ENCODE peak calls at places on chromosomes 13 and 19, in ten cellular contexts. One of them, this sample, is unnamed.

GRCh38 chr19:55255618-55256423 is 3.0 kb downstream of the PPP6R1 start:
- DNase-seq in stomach: peak
- DNase-seq in tibial nerve: no peak
- DNase-seq in K562: peak
- DNase-seq in ovary: no peak
- DNase-seq in H1: no peak
- DNase-seq in A549: peak
- DNase-seq in HepG2: peak
- DNase-seq in transverse colon: peak
- DNase-seq in upper lobe of left lung: no peak
- DNase-seq in this sample: peak

GRCh38 chr13:72651196-72651595 is 76.2 kb downstream of the MZT1 start:
- DNase-seq in ovary: no peak
- DNase-seq in A549: no peak
- DNase-seq in HepG2: peak
- DNase-seq in K562: no peak
- DNase-seq in tibial nerve: no peak
- DNase-seq in upper lobe of left lung: no peak
- DNase-seq in stomach: no peak
- DNase-seq in transverse colon: no peak
- DNase-seq in H1: no peak
- DNase-seq in this sample: no peak

GRCh38 chr19:6610934-6611370 is 20.0 kb upstream of the CD70 start:
- DNase-seq in ovary: no peak
- DNase-seq in upper lobe of left lung: no peak
- DNase-seq in A549: peak
- DNase-seq in K562: no peak
- DNase-seq in tibial nerve: no peak
- DNase-seq in stomach: no peak
- DNase-seq in H1: no peak
- DNase-seq in HepG2: no peak
- DNase-seq in transverse colon: no peak
- DNase-seq in this sample: no peak

GRCh38 chr19:8004723-8005513 is 523 bp downstream of the ELAVL1 start:
- DNase-seq in HepG2: no peak
- DNase-seq in ovary: no peak
- DNase-seq in tibial nerve: no peak
- DNase-seq in stomach: no peak
- DNase-seq in transverse colon: no peak
- DNase-seq in upper lobe of left lung: peak
- DNase-seq in A549: no peak
- DNase-seq in K562: peak
- DNase-seq in H1: no peak
- DNase-seq in this sample: no peak

GRCh38 chr19:55372316-55373081 is 2.2 kb upstream of the IL11 start:
- DNase-seq in stomach: no peak
- DNase-seq in A549: peak
- DNase-seq in K562: no peak
- DNase-seq in H1: no peak
- DNase-seq in tibial nerve: no peak
- DNase-seq in transverse colon: no peak
- DNase-seq in ovary: no peak
- DNase-seq in HepG2: peak
- DNase-seq in upper lobe of left lung: no peak
- DNase-seq in this sample: no peak

GRCh38 chr13:47672245-47672975 is 328.7 kb downstream of the SUCLA2 start:
- DNase-seq in tibial nerve: no peak
- DNase-seq in ovary: no peak
- DNase-seq in HepG2: no peak
- DNase-seq in stomach: no peak
- DNase-seq in transverse colon: no peak
- DNase-seq in A549: no peak
- DNase-seq in upper lobe of left lung: no peak
- DNase-seq in K562: no peak
- DNase-seq in H1: no peak
- DNase-seq in this sample: no peak

GRCh38 chr13:29583073-29583785 is 12.3 kb downstream of the SLC7A1 start:
- DNase-seq in tibial nerve: no peak
- DNase-seq in upper lobe of left lung: no peak
- DNase-seq in H1: no peak
- DNase-seq in HepG2: no peak
- DNase-seq in K562: peak
- DNase-seq in stomach: no peak
- DNase-seq in A549: peak
- DNase-seq in transverse colon: no peak
- DNase-seq in ovary: no peak
- DNase-seq in this sample: no peak

GRCh38 chr19:28019371-28019770 is 1193.6 kb downstream of the UQCRFS1 start:
- DNase-seq in ovary: no peak
- DNase-seq in transverse colon: no peak
- DNase-seq in stomach: no peak
- DNase-seq in tibial nerve: no peak
- DNase-seq in K562: no peak
- DNase-seq in HepG2: no peak
- DNase-seq in upper lobe of left lung: no peak
- DNase-seq in H1: no peak
- DNase-seq in A549: no peak
- DNase-seq in this sample: no peak

GRCh38 chr13:27270594-27271520 is at the start of gene RASL11A:
- DNase-seq in upper lobe of left lung: peak
- DNase-seq in transverse colon: peak
- DNase-seq in HepG2: peak
- DNase-seq in tibial nerve: peak
- DNase-seq in A549: peak
- DNase-seq in ovary: peak
- DNase-seq in K562: peak
- DNase-seq in H1: peak
- DNase-seq in stomach: peak
- DNase-seq in this sample: peak

GRCh38 chr13:24854311-24854710 is 90.3 kb downstream of the RNF17 start:
- DNase-seq in H1: no peak
- DNase-seq in stomach: no peak
- DNase-seq in upper lobe of left lung: no peak
- DNase-seq in HepG2: no peak
- DNase-seq in transverse colon: no peak
- DNase-seq in ovary: no peak
- DNase-seq in K562: no peak
- DNase-seq in A549: no peak
- DNase-seq in tibial nerve: no peak
- DNase-seq in this sample: no peak
- TF ChIP-seq EP300 in H1: no peak
- TF ChIP-seq EP300 in stomach: no peak
- TF ChIP-seq EP300 in upper lobe of left lung: no peak
- TF ChIP-seq EP300 in HepG2: no peak
- TF ChIP-seq EP300 in transverse colon: no peak
- TF ChIP-seq EP300 in ovary: no peak
- TF ChIP-seq EP300 in K562: no peak
- TF ChIP-seq EP300 in A549: no peak
- TF ChIP-seq EP300 in tibial nerve: no peak
- TF ChIP-seq EP300 in this sample: no peak

GRCh38 chr19:17475541-17476115 is 5.3 kb downstream of the SLC27A1 start:
- DNase-seq in A549: no peak
- DNase-seq in upper lobe of left lung: no peak
- DNase-seq in transverse colon: peak
- DNase-seq in stomach: peak
- DNase-seq in tibial nerve: peak
- DNase-seq in ovary: no peak
- DNase-seq in H1: no peak
- DNase-seq in HepG2: peak
- DNase-seq in K562: no peak
- DNase-seq in this sample: no peak
- TF ChIP-seq POLR2A in A549: no peak
- TF ChIP-seq POLR2A in upper lobe of left lung: no peak
- TF ChIP-seq POLR2A in transverse colon: no peak
- TF ChIP-seq POLR2A in stomach: no peak
- TF ChIP-seq POLR2A in tibial nerve: no peak
- TF ChIP-seq POLR2A in ovary: no peak
- TF ChIP-seq POLR2A in H1: no peak
- TF ChIP-seq POLR2A in HepG2: no peak
- TF ChIP-seq POLR2A in K562: no peak
- TF ChIP-seq POLR2A in this sample: no peak

DNA sequence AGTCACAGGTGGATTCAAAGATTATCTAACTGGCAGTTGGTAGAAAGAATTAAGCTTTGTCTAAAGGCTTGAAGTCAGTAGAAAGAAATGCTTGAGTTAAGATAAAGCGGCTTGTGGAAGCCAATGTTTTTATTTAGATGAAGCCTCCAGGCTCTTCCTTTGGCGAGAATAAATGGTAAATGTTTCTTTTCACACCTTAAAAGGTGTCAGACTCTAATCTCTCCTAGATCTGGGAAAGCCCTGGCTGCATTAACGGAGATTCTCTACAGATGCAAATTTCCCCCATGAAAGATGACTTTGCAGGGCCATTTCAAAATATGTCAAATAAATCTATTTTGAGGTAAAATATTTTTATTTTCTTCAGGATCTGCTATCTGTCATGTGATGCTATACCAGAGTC is 37.8 kb upstream of the PCCA start:
- DNase-seq in tibial nerve: no peak
- DNase-seq in H1: no peak
- DNase-seq in stomach: no peak
- DNase-seq in A549: no peak
- DNase-seq in HepG2: no peak
- DNase-seq in upper lobe of left lung: no peak
- DNase-seq in ovary: no peak
- DNase-seq in K562: no peak
- DNase-seq in transverse colon: no peak
- DNase-seq in this sample: no peak
- H3K27ac ChIP-seq in tibial nerve: no peak
- H3K27ac ChIP-seq in H1: no peak
- H3K27ac ChIP-seq in stomach: no peak
- H3K27ac ChIP-seq in A549: no peak
- H3K27ac ChIP-seq in HepG2: no peak
- H3K27ac ChIP-seq in upper lobe of left lung: no peak
- H3K27ac ChIP-seq in ovary: no peak
- H3K27ac ChIP-seq in K562: no peak
- H3K27ac ChIP-seq in transverse colon: no peak
- H3K27ac ChIP-seq in this sample: no peak

GRCh38 chr13:96898855-96899254 is 95.4 kb downstream of the OXGR1 start:
- DNase-seq in H1: no peak
- DNase-seq in transverse colon: no peak
- DNase-seq in A549: no peak
- DNase-seq in upper lobe of left lung: no peak
- DNase-seq in ovary: no peak
- DNase-seq in K562: no peak
- DNase-seq in stomach: no peak
- DNase-seq in tibial nerve: no peak
- DNase-seq in HepG2: no peak
- DNase-seq in this sample: no peak
- TF ChIP-seq EP300 in H1: no peak
- TF ChIP-seq EP300 in transverse colon: no peak
- TF ChIP-seq EP300 in A549: no peak
- TF ChIP-seq EP300 in upper lobe of left lung: no peak
- TF ChIP-seq EP300 in ovary: no peak
- TF ChIP-seq EP300 in K562: no peak
- TF ChIP-seq EP300 in stomach: no peak
- TF ChIP-seq EP300 in tibial nerve: no peak
- TF ChIP-seq EP300 in HepG2: no peak
- TF ChIP-seq EP300 in this sample: no peak

GRCh38 chr19:23800868-23801267 is 42.2 kb upstream of the ZNF681 start:
- DNase-seq in K562: no peak
- DNase-seq in ovary: no peak
- DNase-seq in upper lobe of left lung: no peak
- DNase-seq in H1: no peak
- DNase-seq in stomach: no peak
- DNase-seq in transverse colon: no peak
- DNase-seq in A549: no peak
- DNase-seq in tibial nerve: no peak
- DNase-seq in HepG2: no peak
- DNase-seq in this sample: no peak
- TF ChIP-seq POLR2A in K562: no peak
- TF ChIP-seq POLR2A in ovary: no peak
- TF ChIP-seq POLR2A in upper lobe of left lung: no peak
- TF ChIP-seq POLR2A in H1: no peak
- TF ChIP-seq POLR2A in stomach: no peak
- TF ChIP-seq POLR2A in transverse colon: no peak
- TF ChIP-seq POLR2A in A549: no peak
- TF ChIP-seq POLR2A in tibial nerve: no peak
- TF ChIP-seq POLR2A in HepG2: no peak
- TF ChIP-seq POLR2A in this sample: no peak